ENCODE peak calls at places on chromosomes 13 and 19, in four cellular contexts. P is K562, R is GM12878, Q is HepG2. K is an unnamed sample.

GRCh38 chr19:13684021-13684420 is 80.3 kb upstream of the MRI1 start:
- DNase-seq in Q (no peak), P (no peak), R (no peak), K (no peak)

GRCh38 chr13:77415253-77416127 is 88.6 kb upstream of the MYCBP2 start:
- DNase-seq in P (no peak), R (peak), Q (no peak), K (no peak)

GRCh38 chr13:35727881-35728280 is 251.4 kb upstream of the MAB21L1 start:
- DNase-seq in R (no peak), P (no peak), Q (no peak), K (no peak)

GRCh38 chr19:15466851-15467733 is 2.7 kb upstream of the RASAL3 start:
- DNase-seq in P (no peak), R (peak), Q (no peak), K (no peak)

GRCh38 chr19:3593156-3593555 is 7.9 kb downstream of the GIPC3 start:
- DNase-seq in P (no peak), R (no peak), Q (no peak), K (no peak)

GRCh38 chr13:110187501-110188161 is 119.3 kb downstream of the COL4A1 start:
- DNase-seq in P (no peak), Q (no peak), R (no peak), K (no peak)

GRCh38 chr19:4007836-4008539 is 452 bp downstream of the PIAS4 start:
- DNase-seq in R (no peak), P (peak), Q (peak), K (no peak)

GRCh38 chr13:89900104-89900760 is 1447.3 kb upstream of the MIR17HG start:
- DNase-seq in R (no peak), Q (peak), P (no peak), K (no peak)

GRCh38 chr13:109500146-109500773 is 286.1 kb downstream of the IRS2 start:
- DNase-seq in R (no peak), Q (no peak), P (no peak), K (peak)

GRCh38 chr19:39122934-39123731 is 2.5 kb upstream of the PAK4 start:
- DNase-seq in P (no peak), R (no peak), Q (no peak), K (no peak)

GRCh38 chr19:919157-920050 is 2.3 kb downstream of the KISS1R start:
- DNase-seq in P (no peak), R (no peak), Q (no peak), K (no peak)

GRCh38 chr13:74796126-74796643 is 662.0 kb upstream of the KLF12 start:
- DNase-seq in Q (no peak), P (no peak), R (no peak), K (no peak)

GRCh38 chr13:45674908-45675307 is 27.2 kb upstream of the CBY2 start:
- DNase-seq in Q (no peak), R (no peak), P (no peak), K (no peak)

GRCh38 chr13:65460136-65460535 is 1770.0 kb downstream of the PCDH9 start:
- DNase-seq in Q (no peak), R (no peak), P (no peak), K (no peak)

GRCh38 chr19:14139944-14140343 is 3.6 kb upstream of the ASF1B start:
- DNase-seq in Q (no peak), R (no peak), P (no peak), K (no peak)

GRCh38 chr19:10742494-10742893 is 24.6 kb downstream of the DNM2 start:
- DNase-seq in Q (no peak), P (no peak), R (no peak), K (no peak)

GRCh38 chr19:47306303-47306702 is 3.4 kb upstream of the C5AR1 start:
- DNase-seq in Q (no peak), P (no peak), R (no peak), K (no peak)

GRCh38 chr13:23730251-23730650 is 158.9 kb downstream of the MIPEP start:
- DNase-seq in Q (no peak), P (no peak), R (no peak), K (no peak)

GRCh38 chr13:39317284-39317683 is 279.0 kb downstream of the NHLRC3 start:
- DNase-seq in P (no peak), Q (no peak), R (no peak), K (no peak)

GRCh38 chr13:94435604-94436226 is 43.8 kb downstream of the DCT start:
- DNase-seq in Q (peak), R (no peak), P (peak), K (peak)

GRCh38 chr19:21482863-21483276 is 22.5 kb upstream of the ZNF429 start:
- DNase-seq in R (no peak), P (peak), Q (peak), K (peak)

GRCh38 chr19:57245959-57246358 is 5.5 kb downstream of the ZNF805 start:
- DNase-seq in Q (peak), R (no peak), P (no peak), K (no peak)

GRCh38 chr13:37429976-37430375 is 168.6 kb downstream of the POSTN start:
- DNase-seq in R (no peak), P (no peak), Q (no peak), K (no peak)

GRCh38 chr19:45071969-45072790 is 4.1 kb downstream of the ZNF296 start:
- DNase-seq in Q (no peak), P (no peak), R (no peak), K (no peak)

GRCh38 chr19:33280351-33280921 is 21.9 kb downstream of the CEBPA start:
- DNase-seq in P (no peak), Q (no peak), R (peak), K (no peak)

GRCh38 chr13:114235697-114236096 is 1.0 kb downstream of the CDC16 start:
- DNase-seq in R (no peak), Q (peak), P (no peak), K (no peak)

GRCh38 chr13:88674841-88675240 is 1003.7 kb downstream of the SLITRK5 start:
- DNase-seq in R (no peak), Q (no peak), P (no peak), K (no peak)

GRCh38 chr13:23960566-23961156 is 63.4 kb upstream of the C1QTNF9B start:
- DNase-seq in R (no peak), P (no peak), Q (peak), K (no peak)

GRCh38 chr19:6076675-6077463 is 33.4 kb downstream of the RFX2 start:
- DNase-seq in P (no peak), R (no peak), Q (no peak), K (no peak)

GRCh38 chr19:40596608-40597328 is 4.4 kb upstream of the LTBP4 start:
- DNase-seq in R (no peak), Q (peak), P (peak), K (peak)

GRCh38 chr19:51735759-51736449 is 12.1 kb upstream of the HAS1 start:
- DNase-seq in R (no peak), P (no peak), Q (no peak), K (no peak)

DNA sequence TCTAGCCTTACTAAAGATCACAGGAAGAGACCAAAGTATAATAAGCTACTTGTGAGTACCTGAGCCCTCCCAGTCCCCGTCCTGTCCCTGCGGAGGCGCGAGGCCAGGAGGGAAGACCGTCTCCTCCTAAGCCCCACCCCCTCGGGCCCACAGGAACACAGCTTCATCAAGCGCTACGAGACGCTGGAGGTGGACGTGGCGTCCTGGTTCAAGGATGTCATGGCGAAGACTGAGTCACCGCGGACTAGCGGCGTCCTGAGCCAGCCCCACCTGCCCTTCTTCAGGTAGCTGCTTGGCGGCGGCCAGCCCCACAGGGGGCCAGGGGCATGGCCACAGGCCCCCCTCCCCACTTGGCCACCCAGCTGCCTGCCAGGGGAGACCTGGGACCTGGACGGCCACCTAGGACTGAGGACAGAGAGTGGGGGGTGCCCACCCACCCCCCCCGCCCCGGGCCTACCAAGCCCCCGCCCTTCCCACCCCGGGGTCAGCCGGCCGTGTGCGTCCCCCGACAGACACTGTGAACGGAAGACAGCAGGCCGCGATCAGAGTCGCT is 2.4 kb upstream of the TGFBR3L start:
- DNase-seq in P (no peak), R (no peak), Q (no peak), K (no peak)
- TF ChIP-seq BHLHE40 in P (no peak), R (no peak), Q (no peak), K (no peak)

GRCh38 chr13:73464758-73465628 is 406.2 kb downstream of the KLF5 start:
- DNase-seq in R (no peak), Q (no peak), P (peak), K (no peak)

GRCh38 chr13:73465629-73465974 is 406.8 kb downstream of the KLF5 start:
- DNase-seq in R (no peak), P (no peak), Q (no peak), K (no peak)

GRCh38 chr13:73462241-73462640 is 403.4 kb downstream of the KLF5 start:
- DNase-seq in Q (no peak), P (no peak), R (no peak), K (no peak)

GRCh38 chr13:73466561-73466960 is 407.8 kb downstream of the KLF5 start:
- DNase-seq in R (no peak), P (no peak), Q (no peak), K (no peak)

DNA sequence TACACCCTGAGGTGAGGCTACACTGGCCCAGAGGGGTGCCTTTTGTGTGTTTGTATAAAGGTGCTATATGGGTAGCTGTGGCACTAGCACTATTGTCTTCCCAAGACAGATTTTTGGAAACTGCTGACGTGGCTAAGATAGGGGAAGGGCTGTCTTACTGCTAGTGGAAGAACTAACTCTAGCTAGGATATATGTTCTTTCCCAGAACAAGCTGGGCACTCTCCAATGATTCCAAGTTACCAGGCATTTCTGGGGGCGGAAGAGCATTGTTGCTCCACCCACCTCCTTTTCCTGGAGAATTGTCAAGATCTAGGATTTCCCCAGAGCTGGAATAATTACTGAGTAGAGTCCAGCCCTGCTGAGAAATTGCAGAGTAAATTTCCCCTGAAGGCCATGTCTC is 408.3 kb downstream of the KLF5 start:
- DNase-seq in R (no peak), P (no peak), Q (no peak), K (no peak)
- TF ChIP-seq SP1 in R (no peak), P (no peak), Q (no peak), K (no peak)

GRCh38 chr13:102845630-102846260 is at the start of gene ERCC5:
- DNase-seq in P (peak), R (peak), Q (peak), K (peak)

GRCh38 chr13:102848956-102849355 is 3.1 kb downstream of the ERCC5 start:
- DNase-seq in P (no peak), R (no peak), Q (no peak), K (no peak)

GRCh38 chr13:102847272-102848234 is 1.7 kb downstream of the ERCC5 start:
- DNase-seq in P (no peak), R (no peak), Q (no peak), K (no peak)

GRCh38 chr13:102845289-102845629 is 573 bp upstream of the ERCC5 start:
- DNase-seq in P (no peak), R (no peak), Q (no peak), K (no peak)

DNA sequence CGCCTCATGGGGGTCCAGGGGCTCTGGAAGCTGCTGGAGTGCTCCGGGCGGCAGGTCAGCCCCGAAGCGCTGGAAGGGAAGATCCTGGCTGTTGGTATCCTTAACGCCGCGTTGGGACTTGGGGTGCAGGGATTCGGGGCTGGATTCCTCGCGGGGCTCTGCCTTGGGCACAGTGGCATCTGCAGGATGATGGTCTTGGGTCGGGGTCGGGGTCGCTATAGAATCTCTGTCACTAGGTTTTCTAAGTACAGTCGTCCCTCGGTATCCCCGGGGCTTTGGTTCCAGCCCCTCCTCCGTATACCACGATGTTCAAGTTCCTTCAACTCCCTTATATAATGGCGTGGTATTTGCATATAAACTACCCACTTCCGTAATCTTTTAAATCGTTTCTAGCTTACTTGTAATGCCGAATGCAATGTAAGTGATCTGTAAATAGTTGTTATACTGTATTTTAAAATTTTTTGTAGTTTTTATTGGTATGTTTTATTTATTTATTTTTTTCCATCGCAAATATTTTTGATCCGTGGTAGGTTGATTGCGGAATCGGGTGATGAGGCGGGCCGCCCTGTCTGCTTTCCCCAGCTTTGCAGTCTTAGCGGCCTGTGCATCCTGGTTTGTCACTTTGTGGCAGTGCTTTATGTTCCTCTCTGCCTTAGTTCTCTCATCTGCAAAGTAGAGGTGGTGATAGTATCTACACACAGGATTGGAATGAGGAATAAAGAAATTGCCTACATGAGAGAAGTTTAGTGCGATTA is 606 bp downstream of the ERCC5 start:
- DNase-seq in Q (peak), P (no peak), R (no peak), K (no peak)
- TF ChIP-seq BHLHE40 in Q (no peak), P (no peak), R (no peak), K (no peak)

GRCh38 chr13:59835569-59835968 is 328.2 kb downstream of the DIAPH3 start:
- DNase-seq in P (no peak), Q (no peak), R (no peak), K (no peak)

GRCh38 chr13:59834801-59835200 is 328.9 kb downstream of the DIAPH3 start:
- DNase-seq in R (no peak), Q (no peak), P (no peak), K (no peak)

GRCh38 chr13:59829690-59830089 is 334.0 kb downstream of the DIAPH3 start:
- DNase-seq in Q (no peak), R (no peak), P (no peak), K (no peak)
- TF ChIP-seq SP1 in Q (no peak), R (no peak), P (no peak), K (no peak)

GRCh38 chr13:19172647-19173030 is 9.0 kb downstream of the TUBA3C start:
- DNase-seq in Q (no peak), R (no peak), P (no peak), K (no peak)

GRCh38 chr13:19172007-19172646 is 9.5 kb downstream of the TUBA3C start:
- DNase-seq in R (no peak), Q (no peak), P (no peak), K (no peak)

GRCh38 chr13:19171563-19171962 is 10.1 kb downstream of the TUBA3C start:
- DNase-seq in Q (no peak), R (no peak), P (no peak), K (no peak)

GRCh38 chr13:19169991-19170390 is 11.6 kb downstream of the TUBA3C start:
- DNase-seq in P (no peak), Q (no peak), R (no peak), K (no peak)

GRCh38 chr13:19169496-19169895 is 12.1 kb downstream of the TUBA3C start:
- DNase-seq in Q (no peak), P (no peak), R (no peak), K (no peak)
- TF ChIP-seq BHLHE40 in Q (no peak), P (no peak), R (no peak), K (no peak)

GRCh38 chr19:55273978-55274707 is 5.8 kb downstream of the HSPBP1 start:
- DNase-seq in P (no peak), R (no peak), Q (no peak), K (no peak)
- TF ChIP-seq SP1 in P (no peak), R (no peak), Q (no peak), K (no peak)

DNA sequence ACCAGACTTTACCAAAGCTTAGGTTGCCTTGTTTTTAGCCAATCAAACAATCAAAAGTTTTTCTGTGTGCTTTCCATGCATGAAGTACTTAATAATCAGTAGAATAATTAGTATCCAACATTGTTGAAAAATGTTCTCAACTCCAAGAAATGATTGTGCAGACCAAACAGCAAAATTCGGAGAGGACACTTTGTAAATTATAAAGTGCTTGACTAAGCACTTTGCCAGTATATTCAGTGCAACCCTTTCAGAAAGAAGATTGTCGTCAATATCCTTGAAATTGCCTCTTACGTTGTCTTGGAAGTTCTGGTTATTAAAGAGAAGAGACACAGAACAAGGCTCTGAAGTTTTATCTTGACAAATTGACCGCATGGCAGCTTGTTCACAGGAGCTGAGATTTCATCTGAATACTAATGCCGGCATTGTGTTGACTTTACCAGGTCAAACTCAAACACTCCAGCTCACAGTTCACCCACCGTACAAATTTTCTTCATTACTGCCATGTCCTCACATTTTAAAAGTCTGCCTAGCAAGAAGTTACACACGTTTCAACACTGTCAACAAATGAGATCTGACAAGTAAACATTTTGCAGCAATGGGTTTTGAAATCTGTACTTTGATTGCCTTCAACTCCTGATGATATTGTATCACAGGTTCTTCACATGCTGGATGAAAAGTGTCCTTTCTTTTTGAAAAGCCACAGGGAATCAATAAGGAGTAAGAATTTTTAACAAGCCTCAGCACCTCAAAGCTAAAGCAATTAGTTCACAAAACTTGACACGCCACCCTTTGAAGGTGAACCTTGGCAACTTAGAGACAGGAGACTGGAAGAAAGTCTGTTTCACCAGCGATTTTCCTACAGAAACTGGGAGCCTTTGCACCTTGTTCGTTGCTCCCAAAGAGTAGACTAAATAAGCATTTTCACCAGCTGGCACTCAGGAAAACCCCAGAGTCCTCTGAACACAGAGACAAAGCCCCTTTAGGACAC is 150.9 kb downstream of the RFC3 start:
- DNase-seq in P (no peak), R (no peak), Q (peak), K (no peak)
- TF ChIP-seq BHLHE40 in P (no peak), R (no peak), Q (peak), K (no peak)